ENCODE peak calls at places on chromosomes 5 and 9, in six cellular contexts. Z is sciatic nerve, X is EL, A is glomerular endothelial cell, H is SJSA1, J is NCI-H1930. R is an unnamed sample.

GRCh38 chr9:10612649-10613398 is at the start of gene PTPRD:
- DNase-seq in Z (no peak), X (peak), A (no peak), H (no peak), J (peak), R (peak)

GRCh38 chr9:134778841-134779411 is 101.7 kb upstream of the FCN2 start:
- DNase-seq in Z (peak), X (peak), A (no peak), H (peak), J (peak), R (no peak)

GRCh38 chr5:102715405-102715804 is 39.7 kb upstream of the PAM start:
- DNase-seq in Z (no peak), X (peak), A (peak), H (no peak), J (no peak), R (no peak)

GRCh38 chr5:151903243-151903653 is 21.4 kb downstream of the GLRA1 start:
- DNase-seq in Z (no peak), X (no peak), A (no peak), H (no peak), J (no peak), R (no peak)

GRCh38 chr5:53425598-53426516 is 54.6 kb upstream of the FST start:
- DNase-seq in Z (no peak), X (peak), A (no peak), H (no peak), J (no peak), R (peak)

GRCh38 chr9:121478816-121479676 is 20.6 kb downstream of the GGTA1 start:
- DNase-seq in Z (no peak), X (no peak), A (no peak), H (no peak), J (no peak), R (no peak)

GRCh38 chr5:103474671-103475070 is 87.9 kb downstream of the NUDT12 start:
- DNase-seq in Z (no peak), X (no peak), A (no peak), H (no peak), J (no peak), R (no peak)

GRCh38 chr5:66339896-66340295 is 195.8 kb downstream of the SREK1 start:
- DNase-seq in Z (no peak), X (no peak), A (no peak), H (no peak), J (no peak), R (no peak)

GRCh38 chr9:130698514-130698913 is 4.9 kb downstream of the EXOSC2 start:
- DNase-seq in Z (no peak), X (peak), A (no peak), H (peak), J (no peak), R (no peak)

GRCh38 chr9:128863647-128864046 is 18.1 kb downstream of the KYAT1 start:
- DNase-seq in Z (peak), X (peak), A (no peak), H (peak), J (peak), R (peak)

R was measured in activated CD8-positive, alpha-beta T cell treated with anti-CD3 and anti-CD28 coated beads, Interleukin-2, amount 10 ng/mL, durations not matched to agents 7 days and 5 days.